ENCODE peak calls at places on chromosomes 12 and 14, in seven cellular contexts. G is stomach, E is endothelial cell of umbilical vein, O is Panc1, J is HL-60, L is prostate gland, Y is H1. N is an unnamed sample.

GRCh38 chr12:27711312-27711682 is 665 bp downstream of the MRPS35 start:
- DNase-seq in Y (no peak), J (peak), E (no peak), O (no peak), G (no peak), L (no peak), N (no peak)

GRCh38 chr14:104749958-104750529 is 2.9 kb upstream of the SIVA1 start:
- DNase-seq in E (no peak), O (no peak), L (no peak), Y (no peak), G (no peak), J (no peak), N (no peak)

GRCh38 chr12:40104461-40105264 is 1.2 kb downstream of the SLC2A13 start:
- DNase-seq in L (no peak), Y (no peak), G (no peak), E (no peak), O (no peak), J (no peak), N (no peak)

GRCh38 chr12:94571556-94571955 is 78.8 kb downstream of the TMCC3 start:
- DNase-seq in O (no peak), G (peak), L (no peak), Y (no peak), J (no peak), E (peak), N (no peak)

GRCh38 chr14:58280954-58281787 is 17.2 kb upstream of the ARID4A start:
- DNase-seq in O (no peak), Y (no peak), G (no peak), E (peak), L (peak), J (peak), N (peak)

GRCh38 chr12:3527736-3528135 is 36.7 kb downstream of the PRMT8 start:
- DNase-seq in G (no peak), Y (no peak), L (no peak), J (no peak), E (no peak), O (no peak), N (no peak)

GRCh38 chr12:89501793-89502192 is 22.8 kb downstream of the GALNT4 start:
- DNase-seq in G (no peak), J (no peak), Y (no peak), E (no peak), O (no peak), L (no peak), N (no peak)

GRCh38 chr12:72072613-72073212 is 134.1 kb downstream of the TPH2 start:
- DNase-seq in O (no peak), E (no peak), J (no peak), Y (no peak), L (no peak), G (no peak), N (peak)

GRCh38 chr12:111284709-111285108 is 84.2 kb downstream of the PHETA1 start:
- DNase-seq in E (no peak), L (no peak), Y (no peak), O (no peak), J (no peak), G (no peak), N (no peak)

GRCh38 chr12:121933522-121934317 is 15.3 kb downstream of the CFAP251 start:
- DNase-seq in Y (no peak), G (no peak), L (no peak), O (no peak), J (peak), E (no peak), N (no peak)

GRCh38 chr14:101639257-101639833 is 78.0 kb downstream of the DIO3 start:
- DNase-seq in J (no peak), L (no peak), O (no peak), Y (no peak), G (no peak), E (no peak), N (no peak)

GRCh38 chr14:71399057-71399487 is 491.8 kb downstream of the PCNX1 start:
- DNase-seq in O (no peak), L (no peak), Y (no peak), E (no peak), G (no peak), J (peak), N (no peak)
- TF ChIP-seq POLR2AphosphoS5 in O (no peak), L (no peak), Y (no peak), E (no peak), G (peak), J (no peak), N (no peak)

GRCh38 chr12:9661720-9662119 is 7.8 kb upstream of the CLEC2D start:
- DNase-seq in G (no peak), J (no peak), O (no peak), L (no peak), E (no peak), Y (no peak), N (no peak)
- H3K4me3 ChIP-seq in G (no peak), J (no peak), O (no peak), L (no peak), E (no peak), Y (no peak), N (no peak)

GRCh38 chr14:92637864-92638263 is 110.6 kb downstream of the LGMN start:
- DNase-seq in L (no peak), G (no peak), E (no peak), J (no peak), Y (no peak), O (no peak), N (no peak)

GRCh38 chr14:92635896-92636295 is 112.5 kb downstream of the LGMN start:
- DNase-seq in G (no peak), J (no peak), E (no peak), O (no peak), Y (no peak), L (no peak), N (no peak)

GRCh38 chr14:92638266-92638665 is 110.2 kb downstream of the LGMN start:
- DNase-seq in J (no peak), E (no peak), G (no peak), L (no peak), O (no peak), Y (no peak), N (no peak)

GRCh38 chr14:92638904-92639303 is 109.5 kb downstream of the LGMN start:
- DNase-seq in E (no peak), J (no peak), Y (no peak), G (no peak), L (no peak), O (no peak), N (no peak)

DNA sequence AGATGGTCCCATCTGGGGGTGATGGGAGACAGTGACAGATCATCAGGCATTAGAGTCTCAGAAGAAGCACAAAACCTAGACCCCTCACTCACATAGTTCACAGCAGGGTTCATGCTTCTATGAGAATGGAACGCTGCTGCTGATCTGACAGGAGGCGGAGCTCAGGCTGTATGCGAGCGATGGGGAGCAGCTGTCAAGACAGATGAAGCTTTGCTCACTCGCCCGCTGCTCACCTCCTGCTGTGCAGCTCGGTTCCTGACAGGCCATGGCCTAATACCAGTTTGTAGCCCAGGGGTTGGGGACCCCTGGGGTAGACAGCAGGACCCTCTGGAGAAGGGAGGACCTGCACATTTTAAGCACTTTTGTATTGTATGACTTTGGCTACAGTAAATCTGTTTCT is 111.2 kb downstream of the LGMN start:
- DNase-seq in E (no peak), L (no peak), J (no peak), O (no peak), G (no peak), Y (no peak), N (no peak)
- TF ChIP-seq POLR2AphosphoS5 in E (no peak), L (no peak), J (no peak), O (no peak), G (no peak), Y (no peak), N (no peak)

DNA sequence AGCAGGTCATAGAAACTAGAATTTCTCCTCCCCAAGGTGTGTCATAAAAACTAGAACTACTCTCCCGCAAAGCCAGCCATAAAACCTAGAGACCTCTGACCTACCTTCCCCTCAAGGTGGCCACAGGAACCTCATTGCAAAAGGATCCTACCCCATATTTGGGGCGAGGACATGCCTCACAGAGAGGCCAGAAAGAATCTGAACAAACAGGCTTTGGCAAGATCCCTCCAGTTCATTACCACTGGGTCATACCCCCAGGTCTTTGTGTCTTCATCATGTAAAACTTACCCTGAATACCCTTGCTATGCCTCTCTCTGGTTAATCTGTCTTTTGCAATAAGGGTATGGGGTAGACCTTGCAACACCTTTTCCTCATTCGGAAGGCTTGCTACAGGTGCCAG is 64.8 kb upstream of the ZFP36L1 start:
- DNase-seq in G (no peak), O (no peak), Y (peak), J (no peak), L (no peak), E (no peak), N (no peak)
- H3K4me3 ChIP-seq in G (no peak), O (no peak), Y (no peak), J (no peak), L (no peak), E (no peak), N (no peak)

GRCh38 chr12:91778938-91779400 is 366.7 kb downstream of the BTG1 start:
- DNase-seq in Y (no peak), G (peak), O (peak), L (peak), J (peak), E (peak), N (no peak)
- TF ChIP-seq POLR2AphosphoS5 in Y (no peak), G (peak), O (no peak), L (no peak), J (no peak), E (peak), N (no peak)

DNA sequence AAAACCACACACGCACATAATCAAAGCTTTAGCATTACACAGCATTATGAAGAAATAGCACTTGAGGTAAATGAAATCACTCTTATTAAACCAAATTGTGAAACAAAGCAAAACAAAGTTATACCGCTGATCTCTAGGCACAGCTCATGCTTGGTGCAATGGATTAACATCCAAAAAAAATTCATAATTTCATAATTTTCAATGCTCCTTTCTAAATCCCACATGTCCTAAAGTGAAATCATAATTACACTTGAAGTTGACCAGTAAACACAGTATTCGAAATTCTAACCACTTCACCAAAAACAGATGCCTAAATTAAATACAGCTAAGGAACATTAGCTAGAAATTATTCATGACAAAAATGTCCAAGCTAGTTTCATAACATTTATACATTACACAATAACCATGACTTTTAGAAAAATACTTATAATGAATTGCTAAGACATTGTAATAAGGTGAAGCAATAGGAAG is 1.5 kb downstream of the MLH3 start:
- DNase-seq in O (no peak), J (no peak), L (no peak), G (no peak), Y (no peak), E (no peak), N (no peak)
- H3K4me3 ChIP-seq in O (no peak), J (no peak), L (no peak), G (no peak), Y (no peak), E (no peak), N (no peak)

GRCh38 chr14:68921049-68921448 is 58.1 kb downstream of the ACTN1 start:
- DNase-seq in L (no peak), G (no peak), J (no peak), Y (no peak), E (no peak), O (no peak), N (no peak)

GRCh38 chr14:68921666-68922065 is 57.4 kb downstream of the ACTN1 start:
- DNase-seq in L (no peak), G (no peak), O (no peak), J (no peak), Y (no peak), E (no peak), N (no peak)

GRCh38 chr14:68922201-68922613 is 56.9 kb downstream of the ACTN1 start:
- DNase-seq in G (no peak), Y (no peak), O (no peak), J (no peak), E (no peak), L (no peak), N (no peak)

GRCh38 chr14:68924392-68925158 is 54.5 kb downstream of the ACTN1 start:
- DNase-seq in G (no peak), L (no peak), O (no peak), E (no peak), J (no peak), Y (no peak), N (no peak)

GRCh38 chr14:68922886-68923285 is 56.2 kb downstream of the ACTN1 start:
- DNase-seq in G (no peak), J (no peak), Y (no peak), L (no peak), E (no peak), O (no peak), N (no peak)
- TF ChIP-seq POLR2AphosphoS5 in G (peak), J (no peak), Y (no peak), L (no peak), E (no peak), O (no peak), N (no peak)